ENCODE peak calls at places on chromosomes 2 and 18, in six cellular contexts. B, Y, C, U, H and K are unnamed samples.

GRCh38 chr2:196333397-196333796 is 162.0 kb upstream of the STK17B start:
- DNase-seq in B (no peak), Y (no peak), C (no peak), U (no peak), H (no peak), K (no peak)

GRCh38 chr2:146701183-146701582 is 1143.6 kb upstream of the ACVR2A start:
- DNase-seq in B (no peak), Y (no peak), C (no peak), U (peak; percentile 43), H (no peak), K (no peak)

GRCh38 chr2:206502729-206503128 is 59.4 kb downstream of the ADAM23 start:
- DNase-seq in B (no peak), Y (no peak), C (no peak), U (no peak), H (no peak), K (no peak)

GRCh38 chr2:152222975-152223638 is 47.5 kb upstream of the STAM2 start:
- DNase-seq in B (no peak), Y (peak; percentile 59), C (no peak), U (no peak), H (peak; percentile 23), K (no peak)

GRCh38 chr2:17791121-17791902 is 24.9 kb upstream of the MSGN1 start:
- DNase-seq in B (no peak), Y (no peak), C (no peak), U (no peak), H (no peak), K (no peak)

GRCh38 chr2:218169757-218170546 is 3.2 kb upstream of the CXCR1 start:
- DNase-seq in B (no peak), Y (peak; percentile 43), C (no peak), U (no peak), H (no peak), K (no peak)

GRCh38 chr2:86243272-86243671 is 44.0 kb downstream of the MRPL35 start:
- DNase-seq in B (no peak), Y (no peak), C (no peak), U (no peak), H (no peak), K (no peak)

GRCh38 chr2:156526950-156527636 is 90.9 kb downstream of the GPD2 start:
- DNase-seq in B (no peak), Y (no peak), C (no peak), U (no peak), H (no peak), K (no peak)

GRCh38 chr18:70380915-70381896 is 92.4 kb downstream of the SOCS6 start:
- DNase-seq in B (peak; percentile 61), Y (peak; percentile 98), C (no peak), U (no peak), H (no peak), K (no peak)

GRCh38 chr2:125405816-125406215 is 1250.1 kb upstream of the GYPC start:
- DNase-seq in B (no peak), Y (peak; percentile 9), C (no peak), U (no peak), H (no peak), K (no peak)

GRCh38 chr2:53933329-53933728 is 37.5 kb downstream of the PSME4 start:
- DNase-seq in B (no peak), Y (no peak), C (no peak), U (no peak), H (no peak), K (no peak)

GRCh38 chr2:161946489-161947107 is 127.4 kb downstream of the DPP4 start:
- DNase-seq in B (no peak), Y (peak; percentile 18), C (no peak), U (no peak), H (no peak), K (peak; percentile 38)

GRCh38 chr2:72108121-72108520 is 39.5 kb downstream of the CYP26B1 start:
- DNase-seq in B (no peak), Y (no peak), C (no peak), U (no peak), H (no peak), K (no peak)

GRCh38 chr2:222311978-222312738 is 13.4 kb upstream of the PAX3 start:
- DNase-seq in B (no peak), Y (no peak), C (no peak), U (no peak), H (no peak), K (no peak)

GRCh38 chr2:74984947-74985637 is 26.6 kb downstream of the POLE4 start:
- DNase-seq in B (no peak), Y (no peak), C (no peak), U (no peak), H (peak; percentile 11), K (no peak)

GRCh38 chr2:154694881-154695280 is 3.6 kb upstream of the KCNJ3 start:
- DNase-seq in B (no peak), Y (no peak), C (no peak), U (no peak), H (no peak), K (no peak)

GRCh38 chr2:170972508-170973224 is 43.6 kb downstream of the GORASP2 start:
- DNase-seq in B (no peak), Y (no peak), C (no peak), U (no peak), H (peak; percentile 35), K (no peak)

GRCh38 chr2:179020156-179020750 is 29.7 kb downstream of the CCDC141 start:
- DNase-seq in B (peak; percentile 22), Y (peak; percentile 44), C (no peak), U (peak; percentile 23), H (peak; percentile 29), K (peak; percentile 51)

GRCh38 chr18:48313803-48314202 is 95.4 kb downstream of the ZBTB7C start:
- DNase-seq in B (no peak), Y (no peak), C (no peak), U (no peak), H (no peak), K (no peak)

GRCh38 chr2:158505448-158505934 is 48.7 kb downstream of the PKP4 start:
- DNase-seq in B (peak; percentile 46), Y (no peak), C (no peak), U (no peak), H (no peak), K (no peak)

GRCh38 chr18:53796042-53796729 is 428.3 kb downstream of the MBD2 start:
- DNase-seq in B (no peak), Y (peak; percentile 1), C (no peak), U (no peak), H (no peak), K (no peak)

GRCh38 chr2:22536131-22536530 is 848.8 kb upstream of the KLHL29 start:
- DNase-seq in B (no peak), Y (no peak), C (no peak), U (no peak), H (no peak), K (no peak)

GRCh38 chr2:169208026-169208425 is 138.7 kb downstream of the DHRS9 start:
- DNase-seq in B (no peak), Y (no peak), C (no peak), U (no peak), H (no peak), K (no peak)

GRCh38 chr2:69299772-69300516 is 87.1 kb downstream of the GFPT1 start:
- DNase-seq in B (no peak), Y (no peak), C (no peak), U (no peak), H (no peak), K (no peak)

GRCh38 chr2:69298862-69299261 is 88.2 kb downstream of the GFPT1 start:
- DNase-seq in B (no peak), Y (no peak), C (no peak), U (no peak), H (peak; percentile 40), K (no peak)

GRCh38 chr2:69296421-69296820 is 90.6 kb downstream of the GFPT1 start:
- DNase-seq in B (no peak), Y (no peak), C (no peak), U (no peak), H (no peak), K (no peak)

GRCh38 chr2:69297216-69297615 is 89.8 kb downstream of the GFPT1 start:
- DNase-seq in B (no peak), Y (no peak), C (no peak), U (no peak), H (no peak), K (no peak)

DNA sequence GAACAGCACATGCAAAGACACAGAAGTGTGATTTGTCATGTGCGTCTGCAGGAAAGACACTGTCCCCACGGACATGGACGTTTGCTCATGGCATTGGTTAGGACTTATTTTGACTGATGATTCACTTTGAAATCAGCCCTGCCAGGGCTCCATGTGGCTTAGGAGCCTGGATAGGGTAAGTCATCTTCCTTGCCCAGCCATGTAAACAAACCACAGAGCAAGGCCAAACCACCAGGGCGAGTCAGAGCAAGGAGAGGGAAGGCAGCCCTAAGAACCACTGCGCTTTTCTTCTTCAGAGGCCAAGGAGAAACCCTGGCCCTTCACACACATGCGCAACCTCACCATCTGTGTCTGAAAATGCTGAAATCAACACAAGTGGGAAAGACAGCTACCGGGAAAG is 88.8 kb downstream of the GFPT1 start:
- DNase-seq in B (no peak), Y (peak; percentile 37), C (no peak), U (no peak), H (no peak), K (no peak)
- H3K4me2 ChIP-seq in B (no peak overlapping the region), Y (no peak overlapping the region), C (no peak overlapping the region), U (no peak overlapping the region), H (peak overlapping the region; percentile 55), K (no peak overlapping the region)

DNA sequence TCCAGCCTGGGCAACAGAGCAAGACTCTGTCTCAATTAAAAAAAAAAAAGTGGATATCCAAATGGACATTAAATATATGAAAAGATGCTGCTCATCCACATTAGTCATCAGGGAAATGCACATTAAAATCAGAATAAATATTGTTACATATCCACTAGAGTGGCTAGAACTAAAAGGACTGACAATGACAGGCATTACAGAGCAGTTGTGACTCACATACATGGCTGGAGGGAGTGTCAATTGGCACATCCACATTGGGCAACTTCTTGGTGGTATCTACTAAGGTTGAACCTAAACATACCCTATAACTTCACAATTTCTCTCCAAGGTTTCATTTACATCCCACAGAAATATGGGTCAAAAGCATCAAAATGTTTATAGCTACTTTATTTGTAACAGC is 14.0 kb upstream of the DNER start:
- DNase-seq in B (no peak), Y (no peak), C (no peak), U (no peak), H (no peak), K (no peak)
- H3K4me3 ChIP-seq in B (no peak overlapping the region), Y (no peak overlapping the region), C (no peak overlapping the region), U (no peak overlapping the region), H (no peak overlapping the region), K (no peak overlapping the region)

GRCh38 chr2:188414412-188414811 is 122.7 kb downstream of the GULP1 start:
- DNase-seq in B (no peak), Y (no peak), C (no peak), U (no peak), H (no peak), K (no peak)
- TF ChIP-seq YY1 in B (no peak), Y (no peak), C (no peak), U (no peak), H (no peak), K (no peak)

DNA sequence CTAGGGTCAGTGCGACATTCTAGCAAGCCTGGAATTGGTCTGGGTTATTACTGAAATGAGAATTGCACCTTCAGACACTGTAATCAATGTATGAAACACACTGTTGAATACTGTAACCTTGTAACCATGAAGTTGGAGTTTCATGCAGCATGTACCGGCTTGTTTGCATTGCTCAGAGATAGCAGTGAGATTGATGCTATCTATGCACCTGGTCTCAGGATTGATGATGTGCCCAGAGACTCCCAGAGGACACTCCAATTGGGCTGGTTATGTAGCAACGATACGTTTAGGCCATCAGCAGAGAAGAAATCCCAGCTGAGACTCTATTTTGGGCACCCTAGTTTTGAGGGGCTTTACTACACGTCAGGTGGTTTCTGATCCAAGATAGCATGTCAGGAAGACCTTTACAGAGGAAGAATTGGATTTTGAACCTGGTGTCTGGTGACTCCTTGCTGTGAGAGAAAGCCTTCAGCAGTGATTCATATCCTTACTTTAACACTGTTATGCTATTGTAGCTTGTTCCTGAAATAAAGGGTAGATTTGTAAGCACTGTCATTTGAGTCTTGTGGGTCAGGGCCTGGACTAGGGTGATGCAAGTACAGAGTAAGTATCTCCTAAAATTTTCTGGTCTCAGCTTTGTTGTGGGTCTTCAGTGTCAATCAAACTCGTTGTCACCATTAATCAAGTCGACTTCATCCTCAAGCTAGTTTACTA is 305.1 kb upstream of the GULP1 start:
- DNase-seq in B (no peak), Y (no peak), C (no peak), U (no peak), H (no peak), K (no peak)
- H3K4me2 ChIP-seq in B (no peak overlapping the region), Y (no peak overlapping the region), C (no peak overlapping the region), U (peak overlapping the region; percentile 1), H (no peak overlapping the region), K (no peak overlapping the region)